ENCODE peak calls at places on chromosomes 16 and 17, in eight cellular contexts. One of them, this sample, is unnamed. For H3K27me3, the result is how much of the 10 kb centered on the place peaks cover.

GRCh38 chr17:78951967-78952551 is 26.9 kb upstream of the TIMP2 start:
- DNase-seq in lung: no peak
- DNase-seq in testis: peak
- DNase-seq in tibial artery: no peak
- DNase-seq in aorta: no peak
- DNase-seq in CD8-positive, alpha-beta T cell: no peak
- DNase-seq in heart right ventricle: no peak
- DNase-seq in stomach: peak
- DNase-seq in this sample: no peak

GRCh38 chr16:12502671-12503070 is 301.0 kb downstream of the CPPED1 start:
- DNase-seq in lung: no peak
- DNase-seq in testis: no peak
- DNase-seq in CD8-positive, alpha-beta T cell: no peak
- DNase-seq in aorta: no peak
- DNase-seq in tibial artery: no peak
- DNase-seq in stomach: no peak
- DNase-seq in heart right ventricle: no peak
- DNase-seq in this sample: no peak

GRCh38 chr17:39739885-39740356 is 2.2 kb downstream of the GRB7 start:
- DNase-seq in testis: no peak
- DNase-seq in lung: no peak
- DNase-seq in tibial artery: no peak
- DNase-seq in CD8-positive, alpha-beta T cell: no peak
- DNase-seq in aorta: no peak
- DNase-seq in stomach: no peak
- DNase-seq in heart right ventricle: no peak
- DNase-seq in this sample: no peak

GRCh38 chr17:3574231-3574630 is 16.6 kb upstream of the TRPV3 start:
- DNase-seq in CD8-positive, alpha-beta T cell: no peak
- DNase-seq in testis: no peak
- DNase-seq in tibial artery: no peak
- DNase-seq in aorta: no peak
- DNase-seq in lung: no peak
- DNase-seq in stomach: no peak
- DNase-seq in heart right ventricle: no peak
- DNase-seq in this sample: no peak

GRCh38 chr17:7403043-7403901 is 625 bp downstream of the TMEM256 start:
- DNase-seq in tibial artery: peak
- DNase-seq in testis: peak
- DNase-seq in CD8-positive, alpha-beta T cell: no peak
- DNase-seq in heart right ventricle: peak
- DNase-seq in stomach: peak
- DNase-seq in lung: peak
- DNase-seq in aorta: peak
- DNase-seq in this sample: no peak

GRCh38 chr16:52953215-52953614 is 99.5 kb downstream of the CHD9NB start:
- DNase-seq in tibial artery: no peak
- DNase-seq in heart right ventricle: no peak
- DNase-seq in CD8-positive, alpha-beta T cell: no peak
- DNase-seq in stomach: peak
- DNase-seq in aorta: no peak
- DNase-seq in lung: no peak
- DNase-seq in testis: no peak
- DNase-seq in this sample: no peak

GRCh38 chr16:35596467-35596866 is 2137.1 kb downstream of the TP53TG3F start:
- DNase-seq in stomach: no peak
- DNase-seq in testis: no peak
- DNase-seq in tibial artery: no peak
- DNase-seq in heart right ventricle: no peak
- DNase-seq in CD8-positive, alpha-beta T cell: no peak
- DNase-seq in lung: no peak
- DNase-seq in aorta: no peak
- DNase-seq in this sample: no peak

GRCh38 chr16:47056704-47057630 is 83.5 kb upstream of the DNAJA2 start:
- DNase-seq in testis: no peak
- DNase-seq in tibial artery: no peak
- DNase-seq in heart right ventricle: no peak
- DNase-seq in stomach: no peak
- DNase-seq in aorta: peak
- DNase-seq in CD8-positive, alpha-beta T cell: no peak
- DNase-seq in lung: no peak
- DNase-seq in this sample: no peak

GRCh38 chr17:78132086-78132676 is 1.6 kb downstream of the TMC8 start:
- DNase-seq in aorta: no peak
- DNase-seq in tibial artery: no peak
- DNase-seq in lung: peak
- DNase-seq in CD8-positive, alpha-beta T cell: peak
- DNase-seq in testis: no peak
- DNase-seq in stomach: peak
- DNase-seq in heart right ventricle: no peak
- DNase-seq in this sample: no peak

GRCh38 chr17:12627177-12627629 is 38.5 kb upstream of the MYOCD start:
- DNase-seq in lung: no peak
- DNase-seq in aorta: peak
- DNase-seq in testis: peak
- DNase-seq in heart right ventricle: peak
- DNase-seq in tibial artery: peak
- DNase-seq in stomach: peak
- DNase-seq in CD8-positive, alpha-beta T cell: no peak
- DNase-seq in this sample: no peak

GRCh38 chr17:40551874-40552768 is 13.2 kb downstream of the CCR7 start:
- DNase-seq in aorta: peak
- DNase-seq in CD8-positive, alpha-beta T cell: no peak
- DNase-seq in lung: peak
- DNase-seq in testis: peak
- DNase-seq in tibial artery: peak
- DNase-seq in heart right ventricle: no peak
- DNase-seq in stomach: peak
- DNase-seq in this sample: no peak

GRCh38 chr16:68823401-68823800 is 19.9 kb upstream of the TANGO6 start:
- DNase-seq in lung: no peak
- DNase-seq in tibial artery: no peak
- DNase-seq in heart right ventricle: no peak
- DNase-seq in aorta: no peak
- DNase-seq in testis: no peak
- DNase-seq in CD8-positive, alpha-beta T cell: no peak
- DNase-seq in stomach: no peak
- DNase-seq in this sample: peak

GRCh38 chr17:76276461-76277299 is 11.5 kb downstream of the UBALD2 start:
- DNase-seq in lung: no peak
- DNase-seq in aorta: no peak
- DNase-seq in stomach: no peak
- DNase-seq in tibial artery: no peak
- DNase-seq in CD8-positive, alpha-beta T cell: no peak
- DNase-seq in heart right ventricle: no peak
- DNase-seq in testis: no peak
- DNase-seq in this sample: no peak

GRCh38 chr16:56643080-56643778 is 4.8 kb downstream of the MT1A start:
- DNase-seq in heart right ventricle: peak
- DNase-seq in CD8-positive, alpha-beta T cell: peak
- DNase-seq in aorta: peak
- DNase-seq in lung: peak
- DNase-seq in tibial artery: peak
- DNase-seq in stomach: peak
- DNase-seq in testis: peak
- DNase-seq in this sample: no peak

GRCh38 chr17:67759355-67760171 is 41.8 kb downstream of the NOL11 start:
- DNase-seq in stomach: no peak
- DNase-seq in heart right ventricle: peak
- DNase-seq in tibial artery: no peak
- DNase-seq in aorta: peak
- DNase-seq in lung: peak
- DNase-seq in CD8-positive, alpha-beta T cell: no peak
- DNase-seq in testis: peak
- DNase-seq in this sample: no peak

GRCh38 chr17:75693500-75694481 is 26.7 kb downstream of the SAP30BP start:
- DNase-seq in stomach: no peak
- DNase-seq in aorta: peak
- DNase-seq in testis: peak
- DNase-seq in CD8-positive, alpha-beta T cell: no peak
- DNase-seq in lung: peak
- DNase-seq in tibial artery: peak
- DNase-seq in heart right ventricle: peak
- DNase-seq in this sample: peak

GRCh38 chr17:80660527-80661198 is 116.0 kb downstream of the RPTOR start:
- DNase-seq in lung: no peak
- DNase-seq in testis: no peak
- DNase-seq in tibial artery: no peak
- DNase-seq in stomach: no peak
- DNase-seq in aorta: no peak
- DNase-seq in heart right ventricle: no peak
- DNase-seq in CD8-positive, alpha-beta T cell: no peak
- DNase-seq in this sample: no peak

GRCh38 chr16:67632415-67633172 is 12.3 kb upstream of the CARMIL2 start:
- DNase-seq in stomach: no peak
- DNase-seq in testis: no peak
- DNase-seq in heart right ventricle: peak
- DNase-seq in aorta: peak
- DNase-seq in CD8-positive, alpha-beta T cell: no peak
- DNase-seq in lung: no peak
- DNase-seq in tibial artery: no peak
- DNase-seq in this sample: no peak

GRCh38 chr17:1002412-1002753 is 5.5 kb downstream of the TIMM22 start:
- DNase-seq in stomach: no peak
- DNase-seq in aorta: no peak
- DNase-seq in lung: no peak
- DNase-seq in heart right ventricle: no peak
- DNase-seq in CD8-positive, alpha-beta T cell: no peak
- DNase-seq in testis: no peak
- DNase-seq in tibial artery: no peak
- DNase-seq in this sample: no peak

GRCh38 chr17:61805399-61805798 is 57.9 kb downstream of the BRIP1 start:
- DNase-seq in heart right ventricle: no peak
- DNase-seq in aorta: no peak
- DNase-seq in CD8-positive, alpha-beta T cell: no peak
- DNase-seq in tibial artery: no peak
- DNase-seq in lung: no peak
- DNase-seq in testis: no peak
- DNase-seq in stomach: no peak
- DNase-seq in this sample: no peak

GRCh38 chr16:86457621-86458456 is 52.5 kb upstream of the FOXF1 start:
- DNase-seq in aorta: no peak
- DNase-seq in stomach: no peak
- DNase-seq in testis: no peak
- DNase-seq in lung: no peak
- DNase-seq in tibial artery: peak
- DNase-seq in heart right ventricle: no peak
- DNase-seq in CD8-positive, alpha-beta T cell: no peak
- DNase-seq in this sample: no peak
- H3K27me3 ChIP-seq in aorta: under half
- H3K27me3 ChIP-seq in stomach: under half
- H3K27me3 ChIP-seq in testis: under half
- H3K27me3 ChIP-seq in lung: under half
- H3K27me3 ChIP-seq in tibial artery: under half
- H3K27me3 ChIP-seq in heart right ventricle: half or more
- H3K27me3 ChIP-seq in CD8-positive, alpha-beta T cell: under half
- H3K27me3 ChIP-seq in this sample: under half

GRCh38 chr17:42180922-42181850 is at the start of gene KCNH4:
- DNase-seq in heart right ventricle: peak
- DNase-seq in CD8-positive, alpha-beta T cell: peak
- DNase-seq in tibial artery: peak
- DNase-seq in stomach: peak
- DNase-seq in lung: peak
- DNase-seq in testis: peak
- DNase-seq in aorta: peak
- DNase-seq in this sample: no peak
- H3K27me3 ChIP-seq in heart right ventricle: under half
- H3K27me3 ChIP-seq in CD8-positive, alpha-beta T cell: under half
- H3K27me3 ChIP-seq in tibial artery: half or more
- H3K27me3 ChIP-seq in stomach: under half
- H3K27me3 ChIP-seq in lung: under half
- H3K27me3 ChIP-seq in testis: under half
- H3K27me3 ChIP-seq in aorta: under half
- H3K27me3 ChIP-seq in this sample: under half

GRCh38 chr17:66444001-66444400 is 141.6 kb downstream of the PRKCA start:
- DNase-seq in lung: no peak
- DNase-seq in heart right ventricle: no peak
- DNase-seq in aorta: no peak
- DNase-seq in testis: no peak
- DNase-seq in CD8-positive, alpha-beta T cell: no peak
- DNase-seq in tibial artery: no peak
- DNase-seq in stomach: no peak
- DNase-seq in this sample: no peak
- H3K27me3 ChIP-seq in lung: under half
- H3K27me3 ChIP-seq in heart right ventricle: under half
- H3K27me3 ChIP-seq in aorta: under half
- H3K27me3 ChIP-seq in testis: under half
- H3K27me3 ChIP-seq in CD8-positive, alpha-beta T cell: under half
- H3K27me3 ChIP-seq in tibial artery: under half
- H3K27me3 ChIP-seq in stomach: under half
- H3K27me3 ChIP-seq in this sample: under half

DNA sequence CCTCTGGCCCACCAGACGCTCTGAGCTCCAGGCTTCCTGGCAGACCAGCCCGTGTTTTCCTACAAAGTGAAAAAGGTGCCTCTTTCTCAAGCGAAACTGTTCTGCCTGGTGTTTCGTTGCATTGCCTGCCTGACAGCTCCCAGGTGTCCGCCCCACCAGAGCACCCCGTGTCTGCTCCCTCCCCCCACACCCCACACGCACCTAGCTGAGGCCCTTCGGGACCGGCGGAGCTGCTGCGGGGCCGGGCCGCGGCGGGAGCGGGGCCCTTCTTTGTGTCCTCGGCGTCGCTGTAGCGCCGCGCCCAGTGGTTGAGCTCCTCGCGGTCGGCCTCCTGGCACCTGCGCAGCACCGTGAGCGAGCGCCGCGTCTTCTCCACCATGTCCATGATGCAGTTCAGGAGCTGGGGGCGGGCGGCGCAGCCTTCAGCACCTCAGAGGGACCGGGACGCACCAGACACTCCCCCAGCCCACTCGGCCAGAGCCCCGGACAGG is 14.7 kb upstream of the PABPN1L start:
- DNase-seq in CD8-positive, alpha-beta T cell: no peak
- DNase-seq in lung: no peak
- DNase-seq in testis: no peak
- DNase-seq in tibial artery: no peak
- DNase-seq in heart right ventricle: no peak
- DNase-seq in stomach: peak
- DNase-seq in aorta: no peak
- DNase-seq in this sample: no peak
- H3K27me3 ChIP-seq in CD8-positive, alpha-beta T cell: under half
- H3K27me3 ChIP-seq in lung: under half
- H3K27me3 ChIP-seq in testis: under half
- H3K27me3 ChIP-seq in tibial artery: half or more
- H3K27me3 ChIP-seq in heart right ventricle: under half
- H3K27me3 ChIP-seq in stomach: under half
- H3K27me3 ChIP-seq in aorta: under half
- H3K27me3 ChIP-seq in this sample: under half